ENCODE peak calls at places on chromosomes 3 and 15, in five cellular contexts. T is GM12864, Z is activated B cell treated with CpG ODN at 0.5 μM for 24 hours, G is mammary epithelial cell, J is hepatocyte. B is an unnamed sample.

GRCh38 chr3:139187154-139187553 is 142.5 kb upstream of the PRR23C start:
- DNase-seq in T (no peak), Z (no peak), J (peak; percentile 26), G (no peak), B (no peak)

GRCh38 chr3:129864519-129864918 is 29.0 kb downstream of the TMCC1 start:
- DNase-seq in J (no peak), T (no peak), Z (no peak), G (no peak), B (no peak)

GRCh38 chr3:121975702-121976302 is 46.2 kb downstream of the ILDR1 start:
- DNase-seq in Z (no peak), J (no peak), T (no peak), G (peak; percentile 47), B (no peak)

GRCh38 chr15:60396964-60397771 is 618 bp downstream of the ANXA2 start:
- DNase-seq in J (peak; percentile 88), T (peak; percentile 66), G (peak; percentile 77), Z (peak; percentile 48), B (peak; percentile 87)

GRCh38 chr3:65246561-65246960 is 558.8 kb upstream of the ADAMTS9 start:
- DNase-seq in G (no peak), J (peak; percentile 49), Z (no peak), T (no peak), B (no peak)

GRCh38 chr3:184545769-184546168 is 15.8 kb upstream of the EPHB3 start:
- DNase-seq in T (no peak), J (no peak), G (no peak), Z (no peak), B (no peak)

GRCh38 chr3:46497556-46498265 is at the start of gene RTP3:
- DNase-seq in G (no peak), Z (no peak), J (no peak), T (no peak), B (no peak)

GRCh38 chr3:110413291-110413690 is 658.3 kb upstream of the NECTIN3 start:
- DNase-seq in J (no peak), G (no peak), T (no peak), Z (no peak), B (no peak)

GRCh38 chr15:56598991-56599390 is 134.1 kb upstream of the MNS1 start:
- DNase-seq in T (no peak), J (no peak), Z (no peak), G (peak; percentile 35), B (no peak)

GRCh38 chr15:29756358-29757267 is 65.7 kb downstream of the TJP1 start:
- DNase-seq in T (no peak), G (peak; percentile 87), J (no peak), Z (no peak), B (no peak)

GRCh38 chr3:194281766-194282165 is 69.4 kb downstream of the CPN2 start:
- DNase-seq in T (no peak), G (no peak), J (no peak), Z (no peak), B (no peak)

GRCh38 chr3:196340466-196340865 is 2.3 kb upstream of the TM4SF19 start:
- DNase-seq in T (no peak), G (no peak), J (no peak), Z (no peak), B (no peak)

GRCh38 chr3:20391628-20392027 is 205.6 kb upstream of the SGO1 start:
- DNase-seq in G (no peak), J (no peak), Z (no peak), T (no peak), B (no peak)

GRCh38 chr15:68583321-68583720 is 4.5 kb downstream of the CORO2B start:
- DNase-seq in T (no peak), J (no peak), G (no peak), Z (no peak), B (no peak)

GRCh38 chr15:49706805-49707204 is 86.0 kb downstream of the DTWD1 start:
- DNase-seq in G (no peak), J (no peak), T (no peak), Z (no peak), B (no peak)

GRCh38 chr15:66404532-66404931 is 17.8 kb downstream of the MAP2K1 start:
- DNase-seq in G (no peak), Z (no peak), T (no peak), J (no peak), B (no peak)

GRCh38 chr3:117692416-117692995 is 982.9 kb downstream of the TUSC7 start:
- DNase-seq in J (no peak), Z (no peak), T (no peak), G (no peak), B (no peak)

GRCh38 chr3:117687096-117687495 is 977.5 kb downstream of the TUSC7 start:
- DNase-seq in J (no peak), G (no peak), Z (no peak), T (no peak), B (no peak)

GRCh38 chr3:117688583-117688982 is 979.0 kb downstream of the TUSC7 start:
- DNase-seq in T (no peak), Z (no peak), G (no peak), J (no peak), B (no peak)
- TF ChIP-seq CTCF in T (no peak), Z (no peak), G (no peak), J (no peak), B (no peak)

GRCh38 chr3:58351920-58352319 is 19.2 kb downstream of the PXK start:
- DNase-seq in T (no peak), J (no peak), G (no peak), Z (no peak), B (no peak)

GRCh38 chr3:58355174-58355573 is 22.5 kb downstream of the PXK start:
- DNase-seq in T (no peak), G (no peak), Z (no peak), J (no peak), B (peak; percentile 64)

GRCh38 chr3:58352624-58353023 is 19.9 kb downstream of the PXK start:
- DNase-seq in T (no peak), G (no peak), Z (no peak), J (no peak), B (no peak)

GRCh38 chr3:58356054-58356453 is 23.4 kb downstream of the PXK start:
- DNase-seq in T (no peak), Z (peak; percentile 45), G (peak; percentile 19), J (peak; percentile 34), B (no peak)

DNA sequence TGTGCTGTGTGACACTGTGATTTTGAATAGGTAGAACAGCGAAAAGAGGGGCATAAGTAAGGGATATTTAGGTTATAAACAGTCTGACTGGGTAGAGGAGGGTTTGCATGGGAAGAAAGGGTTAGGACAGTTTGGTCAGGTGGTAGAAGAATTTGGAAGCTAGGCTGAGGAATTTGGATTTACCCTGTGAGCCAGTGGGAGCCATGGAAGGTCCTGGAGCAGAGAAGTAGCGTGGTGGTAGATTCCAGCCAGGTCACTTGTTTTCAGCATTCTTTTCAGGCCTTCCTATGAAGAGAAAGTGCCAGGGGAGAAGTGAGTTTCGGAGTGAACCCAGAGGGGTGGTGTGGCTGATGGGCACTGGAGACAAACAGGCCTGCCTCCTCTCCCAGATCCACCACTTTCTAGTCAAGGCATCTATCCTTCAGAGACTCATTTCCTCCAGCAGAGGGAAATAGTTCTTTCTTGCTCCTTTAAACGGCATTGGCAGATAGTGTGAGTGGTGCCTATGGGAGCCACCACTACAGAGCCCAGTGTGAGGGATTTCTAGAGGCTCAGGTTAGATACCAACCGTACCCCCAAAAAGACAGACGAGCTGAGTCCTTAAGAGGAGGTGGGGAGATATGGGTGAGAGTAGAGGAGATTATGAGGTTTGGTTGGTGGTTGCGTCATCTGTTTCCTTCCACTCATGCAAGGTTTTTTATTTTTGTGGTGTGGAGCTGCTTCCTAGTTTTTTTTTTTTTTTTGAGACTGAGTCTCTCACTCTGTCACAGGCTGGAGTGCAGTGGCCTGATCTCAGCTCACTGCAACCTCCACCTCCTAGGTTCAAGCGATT is 21.2 kb downstream of the PXK start:
- DNase-seq in J (no peak), T (no peak), G (no peak), Z (no peak), B (no peak)
- TF ChIP-seq CTCF in J (no peak), T (no peak), G (no peak), Z (no peak), B (no peak)

GRCh38 chr3:52819936-52820335 is 10.5 kb downstream of the ITIH4 start:
- DNase-seq in Z (no peak), J (no peak), T (no peak), G (no peak), B (no peak)
- TF ChIP-seq CTCF in Z (no peak), J (no peak), T (no peak), G (no peak), B (no peak)

GRCh38 chr3:157120071-157120892 is 39.7 kb downstream of the CCNL1 start:
- DNase-seq in Z (no peak), J (peak; percentile 68), T (no peak), G (no peak), B (no peak)
- TF ChIP-seq CTCF in Z (no peak), J (no peak), T (no peak), G (no peak), B (no peak)

GRCh38 chr3:148950806-148951205 is 40.5 kb upstream of the GYG1 start:
- DNase-seq in J (no peak), G (no peak), T (no peak), Z (no peak), B (no peak)
- TF ChIP-seq CTCF in J (peak; percentile 24), G (peak; percentile 35), T (peak; percentile 42), Z (no peak), B (no peak)

GRCh38 chr3:41198046-41198445 is 1.3 kb upstream of the CTNNB1 start:
- DNase-seq in G (no peak), T (no peak), J (no peak), Z (no peak), B (no peak)
- TF ChIP-seq CTCF in G (no peak), T (no peak), J (no peak), Z (no peak), B (no peak)

GRCh38 chr3:149120051-149120972 is 9.1 kb upstream of the HPS3 start:
- DNase-seq in Z (no peak), T (peak; percentile 43), G (peak; percentile 35), J (peak; percentile 66), B (peak; percentile 76)
- TF ChIP-seq CTCF in Z (peak; percentile 16), T (peak; percentile 53), G (peak; percentile 57), J (peak; percentile 74), B (no peak)